ENCODE peak calls at places on chromosomes 7 and 10, in ten cellular contexts. X, U, I, L, O, Y, K, N, Q and S are unnamed samples.

GRCh38 chr7:73717991-73718405 is 1.5 kb downstream of the STX1A start:
- DNase-seq in L (no peak), O (peak), N (no peak), Q (no peak), K (no peak), X (peak), U (peak), Y (peak), I (no peak), S (no peak)

GRCh38 chr7:71972513-71972912 is 439.6 kb downstream of the CALN1 start:
- DNase-seq in Y (no peak), O (no peak), L (no peak), Q (no peak), U (no peak), K (no peak), N (no peak), I (no peak), X (no peak), S (no peak)

GRCh38 chr7:38069052-38069451 is 109.0 kb upstream of the STARD3NL start:
- DNase-seq in L (no peak), Y (no peak), I (no peak), X (no peak), N (no peak), O (no peak), U (no peak), Q (no peak), K (no peak), S (no peak)

GRCh38 chr10:15168781-15169554 is 475 bp upstream of the NMT2 start:
- DNase-seq in O (peak), L (peak), N (peak), Y (peak), Q (peak), K (peak), I (peak), U (peak), X (peak), S (peak)

GRCh38 chr7:22110227-22110839 is 164.6 kb upstream of the CDCA7L start:
- DNase-seq in N (peak), L (peak), Q (no peak), Y (peak), O (peak), U (peak), I (peak), K (no peak), X (peak), S (peak)

GRCh38 chr7:31734456-31734855 is 47.4 kb downstream of the PPP1R17 start:
- DNase-seq in Q (no peak), Y (no peak), O (no peak), U (peak), K (no peak), X (no peak), N (no peak), I (no peak), L (no peak), S (no peak)

GRCh38 chr7:118195837-118196474 is 12.0 kb downstream of the LSM8 start:
- DNase-seq in L (peak), N (no peak), K (no peak), Y (peak), O (no peak), U (peak), I (peak), Q (no peak), X (peak), S (peak)

GRCh38 chr10:133459454-133460207 is 5.9 kb downstream of the SCART1 start:
- DNase-seq in X (no peak), I (no peak), K (no peak), L (no peak), U (no peak), O (no peak), N (no peak), Q (peak), Y (no peak), S (no peak)

GRCh38 chr7:67843001-67843400 is 846.4 kb downstream of the TYW1 start:
- DNase-seq in I (no peak), Y (no peak), K (no peak), Q (no peak), X (no peak), L (no peak), U (no peak), O (no peak), N (no peak), S (no peak)

GRCh38 chr10:103776878-103777591 is 78.3 kb downstream of the SH3PXD2A start:
- DNase-seq in X (no peak), I (no peak), Q (peak), O (no peak), K (peak), N (no peak), L (no peak), Y (peak), U (peak), S (no peak)

GRCh38 chr10:26448706-26449435 is 10.7 kb downstream of the APBB1IP start:
- DNase-seq in Y (no peak), N (no peak), L (no peak), I (peak), O (peak), Q (no peak), X (no peak), U (no peak), K (no peak), S (no peak)

GRCh38 chr7:110442386-110442837 is 648.5 kb upstream of the LRRN3 start:
- DNase-seq in U (peak), X (no peak), O (no peak), Q (no peak), L (no peak), N (peak), K (no peak), Y (no peak), I (peak), S (no peak)

GRCh38 chr10:62613429-62613828 is 191.1 kb upstream of the ADO start:
- DNase-seq in Y (peak), I (no peak), L (no peak), K (no peak), O (no peak), Q (no peak), N (no peak), U (no peak), X (no peak), S (no peak)

GRCh38 chr7:105204520-105204919 is 184.2 kb downstream of the SRPK2 start:
- DNase-seq in U (no peak), K (no peak), Q (no peak), N (no peak), Y (no peak), X (no peak), L (no peak), O (no peak), I (no peak), S (no peak)

GRCh38 chr10:1138529-1138928 is 82.3 kb downstream of the WDR37 start:
- DNase-seq in U (no peak), N (no peak), X (no peak), L (no peak), O (no peak), K (no peak), Q (no peak), I (no peak), Y (no peak), S (no peak)

GRCh38 chr10:59362991-59363390 is 642 bp upstream of the FAM13C start:
- DNase-seq in X (no peak), L (peak), I (no peak), U (peak), Y (peak), O (no peak), K (peak), N (peak), Q (no peak), S (peak)

GRCh38 chr7:16942929-16943509 is 61.2 kb upstream of the AGR3 start:
- DNase-seq in X (no peak), N (no peak), I (no peak), Y (no peak), K (no peak), Q (peak), O (no peak), U (no peak), L (no peak), S (no peak)

GRCh38 chr7:1192171-1192676 is 32.2 kb upstream of the ZFAND2A start:
- DNase-seq in Q (no peak), X (no peak), I (no peak), Y (peak), N (no peak), K (no peak), O (no peak), U (peak), L (no peak), S (no peak)